ENCODE peak calls at places on chromosomes 7 and 10, in five cellular contexts. S is naive thymus-derived CD4-positive, alpha-beta T cell; Q is cardiac muscle cell; P is body of pancreas; X is prostate gland. H is an unnamed sample.

GRCh38 chr10:12314836-12315235 is 34.5 kb upstream of the CAMK1D start:
- DNase-seq in S (no peak), Q (no peak), P (no peak), X (no peak), H (no peak)

GRCh38 chr10:31619410-31620095 is 300.5 kb downstream of the ZEB1 start:
- DNase-seq in S (no peak), Q (no peak), P (no peak), X (no peak), H (peak; percentile 62)

GRCh38 chr10:59289809-59290208 is 72.5 kb downstream of the FAM13C start:
- DNase-seq in S (no peak), Q (no peak), P (no peak), X (no peak), H (no peak)

GRCh38 chr10:71661060-71661622 is 58.4 kb downstream of the C10orf105 start:
- DNase-seq in S (no peak), Q (no peak), P (no peak), X (no peak), H (no peak)

GRCh38 chr7:21944616-21945373 is 904 bp downstream of the CDCA7L start:
- DNase-seq in S (peak; percentile 38), Q (peak; percentile 18), P (peak; percentile 82), X (peak; percentile 75), H (peak; percentile 59)

GRCh38 chr7:40162516-40162915 is 27.7 kb downstream of the SUGCT start:
- DNase-seq in S (no peak), Q (no peak), P (no peak), X (no peak), H (no peak)

GRCh38 chr7:73864981-73865711 is 4.2 kb downstream of the TMEM270 start:
- DNase-seq in S (no peak), Q (no peak), P (no peak), X (no peak), H (no peak)

GRCh38 chr10:63605568-63605967 is 84.4 kb downstream of the REEP3 start:
- DNase-seq in S (no peak), Q (no peak), P (no peak), X (no peak), H (no peak)

GRCh38 chr7:106114735-106115383 is 2.7 kb upstream of the SYPL1 start:
- DNase-seq in S (peak; percentile 58), Q (no peak), P (no peak), X (no peak), H (no peak)

GRCh38 chr10:96448021-96448457 is 65.7 kb downstream of the TLL2 start:
- DNase-seq in S (no peak), Q (peak; percentile 24), P (no peak), X (no peak), H (peak; percentile 81)

GRCh38 chr7:46854958-46855473 is 726.9 kb downstream of the TNS3 start:
- DNase-seq in S (no peak), Q (peak; percentile 36), P (no peak), X (no peak), H (no peak)

GRCh38 chr10:1556496-1556895 is 180.8 kb downstream of the ADARB2 start:
- DNase-seq in S (no peak), Q (no peak), P (no peak), X (no peak), H (no peak)

GRCh38 chr7:18541189-18541870 is 45.8 kb downstream of the HDAC9 start:
- DNase-seq in S (no peak), Q (peak; percentile 35), P (peak; percentile 90), X (no peak), H (peak; percentile 65)

GRCh38 chr10:124737221-124737620 is 7.0 kb downstream of the FAM53B start:
- DNase-seq in S (no peak), Q (no peak), P (no peak), X (no peak), H (no peak)

GRCh38 chr7:122532406-122533269 is 166.3 kb downstream of the RNF133 start:
- DNase-seq in S (no peak), Q (peak; percentile 32), P (no peak), X (no peak), H (no peak)

GRCh38 chr10:79336739-79337138 is 10.5 kb upstream of the PPIF start:
- DNase-seq in S (no peak), Q (no peak), P (no peak), X (no peak), H (no peak)

GRCh38 chr7:91710896-91711295 is 169.6 kb downstream of the MTERF1 start:
- DNase-seq in S (no peak), Q (no peak), P (no peak), X (no peak), H (no peak)

GRCh38 chr7:8831386-8831785 is 398.0 kb downstream of the NXPH1 start:
- DNase-seq in S (no peak), Q (no peak), P (no peak), X (no peak), H (no peak)

GRCh38 chr7:98251251-98251843 is 685 bp downstream of the TECPR1 start:
- DNase-seq in S (peak; percentile 90), Q (no peak), P (no peak), X (peak; percentile 49), H (no peak)

GRCh38 chr7:155804897-155805825 is 7.1 kb downstream of the SHH start:
- DNase-seq in S (peak; percentile 30), Q (peak; percentile 79), P (peak; percentile 23), X (peak; percentile 26), H (peak; percentile 80)

GRCh38 chr10:121088524-121088923 is 237.4 kb downstream of the WDR11 start:
- DNase-seq in S (no peak), Q (peak; percentile 38), P (no peak), X (no peak), H (no peak)

GRCh38 chr7:122014697-122015096 is 129.4 kb downstream of the AASS start:
- DNase-seq in S (no peak), Q (peak; percentile 7), P (no peak), X (no peak), H (no peak)

GRCh38 chr10:133347636-133348517 is 704 bp downstream of the PRAP1 start:
- DNase-seq in S (no peak), Q (no peak), P (no peak), X (no peak), H (no peak)
- H3K4me3 ChIP-seq in S (no peak overlapping the region), Q (no peak overlapping the region), P (no peak overlapping the region), X (no peak overlapping the region), H (no peak overlapping the region)

GRCh38 chr7:132379292-132379691 is 197.0 kb downstream of the PLXNA4 start:
- DNase-seq in S (no peak), Q (peak; percentile 37), P (no peak), X (no peak), H (no peak)

GRCh38 chr7:132377043-132377442 is 199.2 kb downstream of the PLXNA4 start:
- DNase-seq in S (no peak), Q (peak; percentile 76), P (no peak), X (no peak), H (no peak)

GRCh38 chr7:132377703-132378584 is 198.3 kb downstream of the PLXNA4 start:
- DNase-seq in S (no peak), Q (no peak), P (no peak), X (no peak), H (no peak)

GRCh38 chr7:132373879-132374278 is 202.4 kb downstream of the PLXNA4 start:
- DNase-seq in S (no peak), Q (no peak), P (no peak), X (no peak), H (no peak)

GRCh38 chr7:132376361-132377013 is 199.8 kb downstream of the PLXNA4 start:
- DNase-seq in S (no peak), Q (no peak), P (no peak), X (no peak), H (no peak)
- H3K4me1 ChIP-seq in S (no peaks in the 10 kb centered on the region), Q (peaks cover 46% of the 10 kb centered on the region), P (peaks cover 14% of the 10 kb centered on the region), X (no peaks in the 10 kb centered on the region), H (peaks cover 25% of the 10 kb centered on the region)

DNA sequence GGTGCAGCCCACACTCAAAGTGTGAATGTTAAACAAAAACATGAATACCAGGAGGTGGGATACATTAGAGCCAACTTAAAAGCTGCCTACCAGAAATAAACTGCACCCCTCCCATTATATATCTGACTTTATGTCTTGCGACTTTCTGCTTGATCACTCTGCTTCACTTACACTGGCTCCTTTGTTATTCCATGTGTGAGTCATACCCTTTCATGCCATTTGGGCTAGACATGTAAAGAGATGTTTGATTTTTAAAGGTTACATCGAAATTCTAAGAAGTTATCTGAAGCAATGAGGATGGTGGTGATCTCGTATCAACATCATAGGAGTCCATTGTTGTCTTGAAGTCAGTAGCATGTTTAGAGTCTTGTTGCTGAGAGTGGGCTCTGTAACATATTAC is 31.6 kb upstream of the ETV1 start:
- DNase-seq in S (no peak), Q (peak; percentile 59), P (no peak), X (no peak), H (no peak)
- H3K27ac ChIP-seq in S (no peak overlapping the region), Q (no peak overlapping the region), P (no peak overlapping the region), X (no peak overlapping the region), H (no peak overlapping the region)

GRCh38 chr7:131934452-131934851 is 378.0 kb upstream of the PODXL start:
- DNase-seq in S (no peak), Q (no peak), P (no peak), X (peak; percentile 10), H (no peak)

GRCh38 chr7:131935180-131935579 is 378.8 kb upstream of the PODXL start:
- DNase-seq in S (no peak), Q (no peak), P (no peak), X (no peak), H (no peak)

GRCh38 chr7:131933890-131934289 is 377.5 kb upstream of the PODXL start:
- DNase-seq in S (no peak), Q (no peak), P (no peak), X (no peak), H (no peak)

GRCh38 chr7:131931368-131931767 is 374.9 kb upstream of the PODXL start:
- DNase-seq in S (no peak), Q (no peak), P (no peak), X (no peak), H (no peak)

DNA sequence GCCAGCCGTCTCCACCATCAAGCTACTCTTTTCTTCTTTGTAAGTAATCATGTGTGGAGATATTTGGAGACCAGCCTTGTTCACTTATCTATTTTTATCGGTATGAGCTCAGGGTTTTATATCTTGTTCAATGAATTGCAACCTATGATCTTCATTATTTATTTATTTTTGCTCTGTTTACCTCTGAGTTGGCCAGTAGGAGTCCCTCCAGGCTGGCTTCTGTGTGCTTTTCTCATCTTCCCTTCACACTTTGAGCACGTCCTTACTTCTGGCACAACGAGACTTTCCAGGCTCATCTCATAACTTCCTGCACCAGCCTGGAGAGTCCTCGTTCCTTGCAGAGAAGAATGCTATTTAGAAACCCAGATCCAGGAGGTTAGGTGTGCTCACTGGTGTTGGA is 375.8 kb upstream of the PODXL start:
- DNase-seq in S (no peak), Q (no peak), P (no peak), X (no peak), H (no peak)
- H3K4me3 ChIP-seq in S (no peak overlapping the region), Q (no peak overlapping the region), P (no peak overlapping the region), X (no peak overlapping the region), H (no peak overlapping the region)

DNA sequence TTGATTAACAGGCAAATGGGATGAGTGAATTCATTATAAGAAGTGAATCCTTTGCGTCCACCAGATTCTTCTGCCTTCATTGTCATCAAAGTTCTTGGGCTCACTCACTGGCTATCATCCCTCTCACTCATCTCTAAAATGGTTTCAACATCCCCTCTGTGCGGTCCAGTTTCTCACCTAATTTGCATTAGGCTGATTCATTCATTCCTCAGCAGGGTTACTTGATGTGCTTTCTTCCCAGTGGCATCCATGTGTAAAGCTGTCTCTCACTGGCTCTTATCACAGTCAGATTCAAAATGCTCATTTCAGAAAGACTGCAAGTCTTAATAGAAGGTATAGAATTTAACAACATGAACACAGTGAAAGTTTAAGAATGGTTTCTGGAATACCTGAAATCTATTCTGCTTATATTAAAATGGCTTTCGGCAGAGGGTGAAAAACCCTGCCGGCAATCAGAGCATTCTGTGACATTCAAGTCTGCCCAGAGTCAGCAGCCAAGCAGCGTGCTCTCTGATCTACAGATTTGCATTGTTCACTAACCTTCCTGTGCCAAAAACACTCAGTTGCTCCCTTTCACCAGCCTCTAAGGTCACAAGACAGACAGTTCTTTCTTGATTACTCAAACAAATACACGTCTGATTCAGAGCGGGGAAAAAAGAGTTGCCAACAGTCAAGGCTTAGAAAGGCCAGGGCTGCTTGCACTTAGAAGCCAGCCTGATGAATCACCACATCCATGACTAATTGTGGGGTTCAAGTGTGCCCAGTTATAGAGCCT is 106.7 kb downstream of the TES start:
- DNase-seq in S (no peak), Q (peak; percentile 97), P (peak; percentile 71), X (peak; percentile 78), H (peak; percentile 43)
- H3K4me1 ChIP-seq in S (no peaks in the 10 kb centered on the region), Q (no peaks in the 10 kb centered on the region), P (peaks cover 16% of the 10 kb centered on the region), X (no peaks in the 10 kb centered on the region), H (peaks cover 2% of the 10 kb centered on the region)

H was measured in right cardiac atrium.